ENCODE peak calls at places on chromosomes 4 and X, in six cellular contexts. Q, B, Z, T, W and H are unnamed samples.

GRCh38 chrX:115266300-115266699 is 23.2 kb upstream of the LUZP4 start:
- DNase-seq in Q (no peak), B (no peak), T (no peak), Z (no peak), W (no peak), H (no peak)

GRCh38 chr4:157014621-157015591 is 43.3 kb upstream of the PDGFC start:
- DNase-seq in Z (no peak), B (peak), Q (no peak), T (peak), W (no peak), H (no peak)

GRCh38 chr4:182346675-182347375 is 103.6 kb downstream of the TENM3 start:
- DNase-seq in W (no peak), B (no peak), T (no peak), Q (no peak), Z (no peak), H (no peak)

GRCh38 chr4:117385531-117385930 is 300.2 kb upstream of the TRAM1L1 start:
- DNase-seq in T (no peak), B (no peak), W (no peak), Z (no peak), Q (no peak), H (no peak)

GRCh38 chr4:103719320-103720204 is at the start of gene TACR3:
- DNase-seq in B (no peak), Z (no peak), T (no peak), W (no peak), Q (no peak), H (no peak)

GRCh38 chr4:87103691-87104187 is 116.7 kb downstream of the KLHL8 start:
- DNase-seq in W (no peak), Z (no peak), T (peak), Q (no peak), B (peak), H (no peak)

GRCh38 chr4:26751004-26751403 is 109.6 kb upstream of the STIM2 start:
- DNase-seq in B (no peak), W (no peak), T (no peak), Q (no peak), Z (no peak), H (no peak)

GRCh38 chrX:63250253-63250868 is 100.8 kb downstream of the SPIN4 start:
- DNase-seq in Z (no peak), B (peak), Q (no peak), T (peak), W (no peak), H (no peak)

GRCh38 chr4:104263100-104263499 is 231.6 kb downstream of the CXXC4 start:
- DNase-seq in T (no peak), Q (no peak), B (no peak), Z (no peak), W (no peak), H (no peak)

GRCh38 chr4:86013623-86014022 is 346.2 kb downstream of the MAPK10 start:
- DNase-seq in B (no peak), Q (no peak), W (no peak), Z (no peak), T (no peak), H (no peak)

GRCh38 chrX:154595559-154595958 is 10.6 kb downstream of the CTAG1A start:
- DNase-seq in Z (no peak), W (no peak), T (no peak), Q (no peak), B (no peak), H (no peak)

GRCh38 chrX:17854521-17854920 is 6.6 kb downstream of the RAI2 start:
- DNase-seq in Q (no peak), T (no peak), B (no peak), W (no peak), Z (no peak), H (no peak)

GRCh38 chr4:102438396-102438795 is 62.8 kb upstream of the NFKB1 start:
- DNase-seq in B (no peak), T (peak), Z (no peak), W (no peak), Q (no peak), H (no peak)

GRCh38 chrX:104502460-104502859 is 63.5 kb upstream of the IL1RAPL2 start:
- DNase-seq in Q (no peak), Z (no peak), T (no peak), W (no peak), B (no peak), H (no peak)

GRCh38 chr4:86927843-86928395 is 6.9 kb upstream of the AFF1 start:
- DNase-seq in Q (no peak), T (peak), W (no peak), Z (no peak), B (peak), H (no peak)

GRCh38 chr4:37601527-37601926 is 84.6 kb downstream of the RELL1 start:
- DNase-seq in Z (no peak), B (no peak), W (peak), Q (no peak), T (peak), H (no peak)

GRCh38 chr4:152713951-152714705 is 34.3 kb upstream of the TMEM154 start:
- DNase-seq in W (no peak), T (no peak), B (no peak), Q (no peak), Z (no peak), H (no peak)

DNA sequence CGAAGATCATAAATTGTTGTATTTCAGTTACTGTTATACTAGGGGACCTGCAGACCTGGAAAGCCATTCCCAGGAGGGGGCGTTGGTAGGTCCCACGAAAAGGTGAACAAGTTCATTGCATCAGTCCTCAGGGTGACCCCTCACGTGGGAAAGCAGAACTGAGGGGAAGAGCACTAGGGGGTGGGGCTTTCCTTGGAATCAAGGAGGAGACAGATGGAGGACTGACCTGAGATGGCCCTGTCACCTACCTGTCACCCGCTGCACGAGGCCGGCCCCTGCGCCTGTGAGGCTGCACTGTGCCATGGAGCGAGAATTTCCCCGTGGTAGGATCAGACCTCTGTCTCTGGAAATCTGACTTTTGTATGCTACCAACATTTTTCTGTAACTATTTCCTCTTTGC is 41.8 kb upstream of the CLDN24 start:
- DNase-seq in W (no peak), Z (no peak), B (no peak), Q (no peak), T (no peak), H (no peak)
- TF ChIP-seq CTCF in W (no peak), Z (no peak), B (no peak), Q (no peak), T (no peak), H (no peak)

DNA sequence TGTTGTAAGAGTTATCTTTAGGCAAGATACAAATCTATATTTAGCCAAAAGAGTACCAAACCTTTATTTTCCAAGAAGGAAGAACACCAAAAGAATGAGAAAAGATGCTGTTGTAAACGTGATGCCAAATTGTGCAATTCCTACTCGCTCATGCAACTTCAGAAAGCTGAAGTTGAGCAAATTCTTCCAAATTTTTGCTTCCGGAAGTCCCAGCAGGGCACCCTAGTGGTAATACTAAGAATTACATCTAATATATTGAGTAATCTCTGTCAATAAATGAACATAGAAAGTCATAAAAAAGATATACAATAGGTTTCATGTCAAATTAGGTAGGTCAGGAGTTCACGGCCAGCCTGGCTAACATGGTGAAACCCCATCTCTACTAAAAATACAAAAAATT is 36.0 kb upstream of the SMARCAD1 start:
- DNase-seq in Q (no peak), W (no peak), B (no peak), Z (no peak), T (peak), H (no peak)
- TF ChIP-seq CTCF in Q (no peak), W (no peak), B (peak), Z (no peak), T (peak), H (peak)

GRCh38 chr4:54167508-54167907 is 61.6 kb upstream of the PDGFRA start:
- DNase-seq in T (no peak), Q (no peak), Z (no peak), B (no peak), W (no peak), H (no peak)
- TF ChIP-seq CTCF in T (no peak), Q (no peak), Z (no peak), B (no peak), W (no peak), H (no peak)

GRCh38 chrX:120668357-120668756 is 38.5 kb upstream of the C1GALT1C1 start:
- DNase-seq in T (no peak), B (no peak), W (no peak), Q (no peak), Z (no peak), H (no peak)

GRCh38 chrX:120660638-120661037 is 30.8 kb upstream of the C1GALT1C1 start:
- DNase-seq in Z (no peak), T (peak), Q (no peak), B (no peak), W (no peak), H (no peak)

DNA sequence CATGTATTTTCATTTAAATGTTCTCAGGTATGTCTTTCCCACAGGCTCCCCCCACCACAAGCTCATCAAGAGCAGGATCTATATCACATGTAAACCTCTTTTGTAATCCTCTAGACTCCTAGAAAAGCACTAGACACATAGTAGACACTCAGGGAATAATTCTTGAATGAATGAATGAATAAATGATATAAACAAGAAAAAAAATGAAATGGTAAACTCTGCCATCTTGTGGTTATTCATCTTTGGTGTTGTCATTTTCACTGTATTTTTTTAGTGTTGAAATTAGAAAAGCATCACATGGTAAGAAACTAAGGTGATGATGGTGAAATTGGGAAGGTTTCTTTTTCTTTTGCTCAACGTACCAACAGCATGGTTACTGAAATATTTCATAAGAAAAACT is 34.2 kb upstream of the C1GALT1C1 start:
- DNase-seq in Q (no peak), B (no peak), T (peak), W (no peak), Z (no peak), H (no peak)
- TF ChIP-seq CTCF in Q (no peak), B (no peak), T (peak), W (no peak), Z (no peak), H (peak)

GRCh38 chr4:169309326-169309967 is 38.7 kb upstream of the SH3RF1 start:
- DNase-seq in W (no peak), B (no peak), Z (no peak), T (no peak), Q (no peak), H (no peak)

GRCh38 chr4:169313732-169314131 is 43.0 kb upstream of the SH3RF1 start:
- DNase-seq in B (no peak), Z (no peak), W (no peak), Q (no peak), T (no peak), H (no peak)

GRCh38 chr4:169312690-169313422 is 42.1 kb upstream of the SH3RF1 start:
- DNase-seq in B (no peak), Q (no peak), T (no peak), Z (no peak), W (no peak), H (no peak)

GRCh38 chr4:169314906-169315305 is 44.1 kb upstream of the SH3RF1 start:
- DNase-seq in T (peak), Q (peak), Z (peak), B (no peak), W (peak), H (no peak)

DNA sequence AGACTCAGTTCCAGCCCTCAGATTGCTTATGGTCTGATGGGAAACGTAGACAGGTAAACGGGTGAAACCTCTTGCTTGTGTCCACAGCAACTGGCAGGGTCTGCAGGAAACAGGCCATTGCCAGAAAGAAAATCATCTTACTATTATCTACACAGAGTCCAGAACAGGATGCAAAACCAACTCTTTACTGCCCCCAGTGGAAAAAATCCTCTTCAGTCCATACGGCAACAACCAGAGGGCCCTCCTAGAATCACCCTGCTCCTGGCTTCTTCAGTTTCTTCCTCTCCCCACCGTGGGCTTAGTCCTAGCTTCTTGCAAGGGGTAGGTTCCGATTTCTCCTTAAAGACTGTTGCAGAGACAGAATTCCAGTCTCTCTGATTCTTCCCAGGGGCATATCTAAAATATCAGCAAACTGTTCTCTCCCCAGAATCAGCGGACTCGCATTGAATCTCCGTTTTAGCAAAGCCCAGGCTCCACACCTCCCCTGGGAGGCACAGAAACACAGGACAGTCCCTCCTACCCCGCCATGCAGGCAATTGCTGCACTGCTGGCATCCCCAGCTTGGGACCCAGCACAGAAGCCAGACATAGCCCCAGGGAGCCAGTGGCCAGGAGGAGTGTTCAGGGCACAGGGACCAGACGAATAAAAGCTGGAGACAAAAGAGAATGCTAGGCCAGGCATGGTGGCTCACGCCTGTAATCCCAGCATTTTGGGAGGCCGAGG is 41.0 kb upstream of the SH3RF1 start:
- DNase-seq in Q (no peak), B (no peak), Z (no peak), T (peak), W (no peak), H (peak)
- TF ChIP-seq CTCF in Q (peak), B (peak), Z (peak), T (peak), W (peak), H (peak)

GRCh38 chrX:134998246-134998645 is 7.5 kb downstream of the SMIM10 start:
- DNase-seq in Z (no peak), Q (no peak), W (no peak), B (no peak), T (no peak), H (no peak)

GRCh38 chrX:135000516-135000915 is 9.7 kb downstream of the SMIM10 start:
- DNase-seq in Z (no peak), Q (no peak), B (no peak), T (no peak), W (no peak), H (no peak)

GRCh38 chrX:135003876-135004623 is 13.3 kb downstream of the SMIM10 start:
- DNase-seq in B (peak), Z (peak), T (peak), W (peak), Q (peak), H (peak)

GRCh38 chrX:134999469-134999868 is 8.7 kb downstream of the SMIM10 start:
- DNase-seq in T (peak), Z (no peak), Q (no peak), W (no peak), B (no peak), H (no peak)
- TF ChIP-seq CTCF in T (peak), Z (peak), Q (no peak), W (peak), B (peak), H (peak)